ENCODE peak calls at places on chromosomes 16 and 17, in seven cellular contexts. V is upper lobe of right lung, E is GM12878, U is astrocyte, M is mesendoderm, D is PC-3, R is psoas muscle. T is an unnamed sample.
A peak's percentile ranks its signal among the peaks of the same experiment; 100 is the strongest.

GRCh38 chr16:85798901-85799496 is 345 bp downstream of the EMC8 start:
- DNase-seq in D (no peak), R (no peak), V (peak; percentile 75), U (peak; percentile 16), E (no peak), M (no peak), T (no peak)

GRCh38 chr17:50872710-50873424 is 6.7 kb upstream of the TOB1 start:
- DNase-seq in V (no peak), E (no peak), D (no peak), M (no peak), R (peak; percentile 48), U (peak; percentile 56), T (peak; percentile 39)

GRCh38 chr17:58136669-58137279 is 11.4 kb upstream of the OR4D1 start:
- DNase-seq in E (no peak), M (peak; percentile 29), U (no peak), V (no peak), D (peak; percentile 67), R (no peak), T (no peak)

GRCh38 chr17:78365561-78366108 is 5.8 kb upstream of the SOCS3 start:
- DNase-seq in V (no peak), U (peak; percentile 59), M (peak; percentile 97), E (no peak), D (no peak), R (no peak), T (no peak)

GRCh38 chr17:50583636-50584035 is 23.1 kb downstream of the CACNA1G start:
- DNase-seq in E (no peak), M (no peak), D (no peak), U (no peak), R (no peak), V (no peak), T (no peak)

GRCh38 chr16:73206306-73206705 is 158.4 kb upstream of the ZFHX3 start:
- DNase-seq in U (no peak), V (no peak), D (no peak), E (no peak), M (no peak), R (no peak), T (no peak)

GRCh38 chr17:28716740-28717577 is 709 bp downstream of the RAB34 start:
- DNase-seq in E (no peak), U (peak; percentile 10), D (peak; percentile 22), R (peak; percentile 46), M (peak; percentile 57), V (peak; percentile 80), T (no peak)

GRCh38 chr16:87132361-87133014 is 184.7 kb downstream of the C16orf95 start:
- DNase-seq in E (no peak), U (peak; percentile 75), R (no peak), D (peak; percentile 49), V (peak; percentile 50), M (no peak), T (peak; percentile 80)

GRCh38 chr16:48605518-48606110 is 4.4 kb downstream of the N4BP1 start:
- DNase-seq in U (no peak), M (no peak), E (no peak), R (peak; percentile 37), V (peak; percentile 73), D (no peak), T (no peak)

GRCh38 chr16:48602357-48603014 is 7.5 kb downstream of the N4BP1 start:
- DNase-seq in U (no peak), E (no peak), M (no peak), R (no peak), V (no peak), D (no peak), T (no peak)

GRCh38 chr16:48607056-48607825 is 2.7 kb downstream of the N4BP1 start:
- DNase-seq in D (peak; percentile 85), U (peak; percentile 89), E (no peak), M (no peak), V (no peak), R (no peak), T (no peak)

GRCh38 chr16:48608452-48608851 is 1.5 kb downstream of the N4BP1 start:
- DNase-seq in V (no peak), M (peak; percentile 70), E (peak; percentile 61), R (no peak), D (peak; percentile 9), U (peak; percentile 31), T (no peak)

DNA sequence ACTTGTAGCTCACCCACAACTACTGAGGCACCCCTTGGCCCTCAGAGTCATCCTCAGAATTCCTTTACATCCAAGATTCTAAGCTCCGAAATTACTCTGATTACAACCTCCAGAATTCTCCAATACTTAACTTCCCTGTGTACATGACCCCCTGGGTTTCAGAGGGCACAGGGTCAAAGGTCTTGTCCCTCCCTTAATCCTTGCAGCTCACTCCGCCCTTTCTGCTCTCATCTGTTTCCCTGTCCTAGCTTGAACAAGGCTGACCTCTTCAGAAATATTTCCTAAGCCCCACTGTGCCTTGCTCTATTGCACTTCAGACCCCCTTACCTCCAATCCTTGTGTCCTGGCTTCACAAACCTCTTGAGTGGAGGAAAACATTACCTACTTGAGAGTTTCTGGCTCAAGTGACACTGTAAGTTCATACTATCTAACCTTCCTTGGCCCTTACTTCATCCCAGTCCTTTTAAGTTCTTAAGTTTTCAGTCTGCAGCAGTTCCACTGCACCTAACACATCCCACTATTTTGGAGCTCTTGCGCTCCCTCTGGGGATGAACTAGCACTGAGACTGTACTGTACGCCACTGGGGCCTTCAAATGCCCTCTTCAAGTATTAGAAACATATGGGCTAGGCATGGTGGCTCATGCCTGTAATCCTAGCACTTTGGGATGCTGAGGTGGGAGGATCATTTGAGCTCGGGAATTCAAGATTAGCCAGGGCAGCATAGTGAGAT is 6.2 kb downstream of the N4BP1 start:
- DNase-seq in E (no peak), D (no peak), M (no peak), V (no peak), R (no peak), U (no peak), T (no peak)
- H3K27ac ChIP-seq in E (no peak overlapping the region), D (no peak overlapping the region), M (no peak overlapping the region), V (no peak overlapping the region), R (no peak overlapping the region), U (no peak overlapping the region), T (no peak overlapping the region)

DNA sequence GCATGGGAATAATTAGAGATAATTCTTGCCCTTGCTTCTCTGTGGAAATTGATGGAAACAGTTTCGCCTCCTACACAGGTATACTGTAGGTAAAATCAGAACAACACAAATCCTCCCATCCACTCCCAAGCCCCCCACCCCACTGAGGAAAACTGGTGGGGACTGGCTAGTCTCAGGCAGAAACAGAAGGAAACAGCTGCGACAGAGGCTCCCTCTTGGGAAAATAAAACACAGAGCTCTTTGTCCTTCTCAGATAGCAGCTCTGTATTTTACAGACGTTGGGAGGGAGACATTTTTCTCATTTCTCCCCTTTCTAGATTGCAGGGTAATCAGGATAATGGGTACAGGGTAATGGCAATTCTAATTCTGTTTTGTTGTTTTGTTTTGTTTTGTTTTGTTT is 1.1 kb downstream of the SLFN13 start:
- DNase-seq in R (no peak), U (no peak), V (no peak), M (no peak), E (no peak), D (no peak), T (no peak)
- H3K4me3 ChIP-seq in R (peak overlapping the region; percentile 66), U (no peak overlapping the region), V (peak overlapping the region; percentile 62), M (no peak overlapping the region), E (peak overlapping the region; percentile 81), D (peak overlapping the region; percentile 74), T (no peak overlapping the region)

GRCh38 chr17:43393944-43394482 is 4.8 kb upstream of the ARL4D start:
- DNase-seq in R (peak; percentile 87), E (no peak), M (peak; percentile 89), V (peak; percentile 82), D (peak; percentile 89), U (peak; percentile 48), T (peak; percentile 94)
- H3K4me1 ChIP-seq in R (peaks cover 4% of the 10 kb centered on the region), E (peaks cover 4% of the 10 kb centered on the region), M (peaks cover 6% of the 10 kb centered on the region), V (peaks cover 30% of the 10 kb centered on the region), D (peaks cover 6% of the 10 kb centered on the region), U (peaks cover 14% of the 10 kb centered on the region), T (peaks cover 8% of the 10 kb centered on the region)

DNA sequence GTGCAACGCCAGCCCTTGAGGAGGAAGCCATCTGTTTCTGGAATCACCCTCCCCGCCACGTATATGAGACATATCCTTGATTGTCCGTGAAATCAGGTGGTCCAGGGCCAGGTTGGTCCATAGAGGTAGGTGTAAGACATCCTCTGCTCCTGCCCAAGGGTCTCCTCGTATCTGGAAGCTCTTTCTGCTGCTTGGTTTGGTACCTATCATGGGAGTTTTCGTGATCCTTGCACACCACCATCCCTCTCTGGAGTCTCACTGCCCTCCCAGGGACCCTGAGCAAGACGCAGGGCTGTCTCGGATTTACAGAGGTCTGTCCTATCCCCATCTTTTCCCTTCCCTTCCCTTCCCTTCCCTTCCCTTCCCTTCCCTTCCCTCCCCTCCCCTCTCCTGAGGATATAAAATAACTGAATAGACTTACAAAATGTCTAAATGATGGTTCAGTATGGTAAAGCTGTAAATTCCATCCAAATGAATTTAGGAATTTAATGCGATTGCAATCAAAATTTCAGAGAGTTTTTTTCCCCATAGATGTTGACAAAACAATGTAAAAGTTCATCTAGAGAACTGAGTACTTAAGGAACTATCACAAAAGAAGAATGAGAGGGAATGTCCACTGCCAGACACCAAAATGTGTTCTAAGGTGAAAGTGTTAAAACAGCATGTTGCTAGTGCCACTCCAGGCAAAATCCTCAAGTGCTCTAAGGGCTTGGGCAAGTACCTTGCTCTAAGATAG is 2.0 kb upstream of the CCDC42 start:
- DNase-seq in D (no peak), M (peak; percentile 57), E (peak; percentile 1), V (no peak), U (peak; percentile 35), R (no peak), T (no peak)
- H3K27ac ChIP-seq in D (no peak overlapping the region), M (no peak overlapping the region), E (no peak overlapping the region), V (no peak overlapping the region), U (no peak overlapping the region), R (no peak overlapping the region), T (peak overlapping the region; percentile 76)

DNA sequence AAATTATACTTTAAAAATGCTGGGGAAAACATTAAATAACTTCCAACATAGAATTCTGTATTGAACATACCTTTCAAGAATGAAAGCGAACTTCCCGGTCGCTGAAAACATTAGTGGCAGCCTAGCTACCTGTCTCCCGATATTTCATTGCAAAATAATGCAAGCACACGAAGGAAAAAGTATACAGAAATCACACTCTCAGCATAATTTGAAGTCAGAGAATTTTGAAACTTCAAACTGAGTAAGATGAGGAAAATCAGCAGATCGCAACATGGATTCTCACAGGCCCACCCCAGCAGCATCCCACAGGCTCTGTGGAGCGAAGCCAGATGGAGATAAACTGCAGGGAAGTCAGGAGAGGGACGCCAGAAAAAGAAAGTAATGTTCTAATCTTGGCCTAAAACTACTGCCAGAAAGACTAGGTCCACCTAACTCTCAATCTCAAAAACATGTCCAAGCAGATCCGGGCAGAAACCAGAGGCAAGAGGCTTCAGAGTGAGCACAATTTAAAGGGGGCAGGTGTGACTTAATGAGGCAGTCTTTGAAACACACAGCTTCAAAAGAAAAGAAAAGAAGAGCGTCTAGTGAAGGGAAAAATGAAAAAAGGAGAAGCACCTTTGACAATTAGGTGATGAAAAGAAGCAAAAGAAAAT is 4.8 kb upstream of the GOSR1 start:
- DNase-seq in U (no peak), R (no peak), V (no peak), E (no peak), D (no peak), M (no peak), T (no peak)
- H3K4me3 ChIP-seq in U (no peak overlapping the region), R (no peak overlapping the region), V (no peak overlapping the region), E (no peak overlapping the region), D (no peak overlapping the region), M (no peak overlapping the region), T (no peak overlapping the region)

GRCh38 chr16:67173808-67174705 is 3.7 kb downstream of the NOL3 start:
- DNase-seq in M (peak; percentile 78), D (peak; percentile 87), U (peak; percentile 78), R (peak; percentile 91), V (peak; percentile 95), E (no peak), T (peak; percentile 91)
- H3K4me1 ChIP-seq in M (peaks cover 8% of the 10 kb centered on the region), D (peaks cover 51% of the 10 kb centered on the region), U (peaks cover 31% of the 10 kb centered on the region), R (peaks cover 57% of the 10 kb centered on the region), V (peaks cover 65% of the 10 kb centered on the region), E (peaks cover 44% of the 10 kb centered on the region), T (peaks cover 56% of the 10 kb centered on the region)

GRCh38 chr16:9412362-9413311 is 321.2 kb downstream of the HAPSTR1 start:
- DNase-seq in D (no peak), R (no peak), M (no peak), U (no peak), V (no peak), E (no peak), T (no peak)
- H3K27ac ChIP-seq in D (no peak overlapping the region), R (no peak overlapping the region), M (no peak overlapping the region), U (no peak overlapping the region), V (no peak overlapping the region), E (no peak overlapping the region), T (no peak overlapping the region)

T was measured in tibial artery.